ENCODE peak calls at places on chromosome 11, in ten cellular contexts. W is dorsolateral prefrontal cortex; X is adrenal gland; R is small intestine; B is mammary epithelial cell; N is lower lobe of right lung; P is aorta; G is PC-9; S is testis; I is CD4-positive, alpha-beta T cell. E is an unnamed sample.

GRCh38 chr11:6693342-6694228 is 10.4 kb upstream of the MRPL17 start:
- DNase-seq in P (peak), S (no peak), W (no peak), N (no peak), R (no peak), I (no peak), B (peak), X (peak), G (no peak), E (no peak)

GRCh38 chr11:128365044-128365443 is 222.3 kb downstream of the ETS1 start:
- DNase-seq in X (no peak), B (peak), G (no peak), I (no peak), W (no peak), P (no peak), S (no peak), N (no peak), R (peak), E (no peak)

GRCh38 chr11:113133071-113133470 is 171.9 kb downstream of the NCAM1 start:
- DNase-seq in S (no peak), P (no peak), I (no peak), G (no peak), B (no peak), R (no peak), X (no peak), N (no peak), W (no peak), E (no peak)

GRCh38 chr11:102111011-102111786 is 952 bp downstream of the YAP1 start:
- DNase-seq in B (peak), I (no peak), N (peak), S (peak), R (peak), G (peak), X (peak), W (no peak), P (peak), E (no peak)

GRCh38 chr11:120465921-120466534 is 45.5 kb upstream of the GRIK4 start:
- DNase-seq in W (no peak), S (no peak), R (no peak), I (no peak), N (no peak), X (no peak), B (no peak), G (no peak), P (no peak), E (no peak)

GRCh38 chr11:92227233-92227593 is 2.6 kb downstream of the FAT3 start:
- DNase-seq in B (no peak), N (no peak), W (no peak), R (no peak), S (no peak), X (no peak), I (no peak), G (no peak), P (no peak), E (no peak)

GRCh38 chr11:114846040-114846791 is 167.9 kb downstream of the NXPE2 start:
- DNase-seq in W (peak), X (peak), R (no peak), S (no peak), I (no peak), P (no peak), N (no peak), G (no peak), B (peak), E (peak)

GRCh38 chr11:18091731-18092130 is 14.2 kb downstream of the SAAL1 start:
- DNase-seq in R (no peak), N (no peak), G (no peak), P (no peak), W (no peak), S (no peak), I (no peak), B (peak), X (no peak), E (no peak)

DNA sequence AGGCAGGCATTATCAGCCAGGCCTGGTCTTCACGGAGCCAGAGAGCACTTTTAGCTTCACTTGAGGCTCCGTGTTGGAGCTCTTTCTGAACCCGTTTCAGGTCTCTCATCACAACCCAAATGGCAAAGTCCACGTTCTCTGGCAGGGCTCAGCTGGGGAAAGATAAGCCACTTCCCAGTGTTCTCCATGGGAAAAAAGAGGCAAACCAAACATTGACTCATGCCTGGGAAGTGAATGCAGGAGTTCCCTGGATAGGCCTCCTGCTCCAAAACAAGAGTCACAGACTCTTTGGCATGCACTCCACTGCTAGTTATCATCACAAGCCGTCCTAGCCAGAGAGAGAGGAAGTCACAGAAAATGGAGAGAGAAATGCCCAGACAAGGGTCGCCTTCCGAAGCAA is 11.6 kb downstream of the OPCML start:
- DNase-seq in N (no peak), S (no peak), G (no peak), B (no peak), R (peak), X (no peak), P (peak), I (no peak), W (no peak), E (no peak)
- H3K27ac ChIP-seq in N (no peak), S (no peak), G (no peak), B (no peak), R (no peak), X (no peak), P (no peak), I (no peak), W (no peak), E (no peak)

DNA sequence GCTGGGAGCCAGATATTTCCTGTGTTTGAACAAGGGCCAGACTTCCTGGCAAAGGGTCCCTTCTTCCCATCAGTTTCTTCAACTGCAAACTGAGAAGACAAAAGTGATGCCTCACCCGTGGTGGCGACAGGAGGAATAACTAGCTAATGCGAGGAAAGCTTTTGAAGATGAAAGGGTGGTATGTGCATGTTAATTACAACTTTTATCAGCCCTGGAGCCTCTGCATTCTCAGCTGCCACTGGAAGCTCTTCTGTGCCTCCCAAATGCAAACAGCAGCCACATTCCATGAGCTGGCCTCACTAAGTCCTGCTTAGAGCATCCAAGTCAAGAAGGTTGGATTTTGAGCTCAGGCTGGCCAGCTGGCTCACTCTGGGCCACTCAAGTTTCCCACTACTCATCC is 12.9 kb downstream of the CD44 start:
- DNase-seq in I (no peak), N (no peak), G (no peak), B (no peak), P (no peak), R (no peak), S (no peak), X (no peak), W (no peak), E (no peak)
- H3K27ac ChIP-seq in I (peak), N (no peak), G (no peak), B (no peak), P (no peak), R (no peak), S (no peak), X (no peak), W (no peak), E (no peak)

GRCh38 chr11:11588243-11588642 is 33.6 kb downstream of the GALNT18 start:
- DNase-seq in G (no peak), N (no peak), I (no peak), B (peak), S (no peak), R (no peak), W (no peak), X (no peak), P (no peak), E (no peak)

GRCh38 chr11:11587122-11587521 is 34.7 kb downstream of the GALNT18 start:
- DNase-seq in P (peak), N (no peak), I (no peak), B (no peak), R (no peak), S (no peak), G (no peak), X (no peak), W (no peak), E (no peak)

GRCh38 chr11:11584446-11584810 is 37.4 kb downstream of the GALNT18 start:
- DNase-seq in B (peak), G (no peak), I (no peak), P (no peak), X (no peak), S (no peak), N (no peak), W (no peak), R (no peak), E (no peak)

GRCh38 chr11:11584937-11585336 is 36.9 kb downstream of the GALNT18 start:
- DNase-seq in X (no peak), G (no peak), I (no peak), P (no peak), N (no peak), B (no peak), W (no peak), S (no peak), R (no peak), E (no peak)

DNA sequence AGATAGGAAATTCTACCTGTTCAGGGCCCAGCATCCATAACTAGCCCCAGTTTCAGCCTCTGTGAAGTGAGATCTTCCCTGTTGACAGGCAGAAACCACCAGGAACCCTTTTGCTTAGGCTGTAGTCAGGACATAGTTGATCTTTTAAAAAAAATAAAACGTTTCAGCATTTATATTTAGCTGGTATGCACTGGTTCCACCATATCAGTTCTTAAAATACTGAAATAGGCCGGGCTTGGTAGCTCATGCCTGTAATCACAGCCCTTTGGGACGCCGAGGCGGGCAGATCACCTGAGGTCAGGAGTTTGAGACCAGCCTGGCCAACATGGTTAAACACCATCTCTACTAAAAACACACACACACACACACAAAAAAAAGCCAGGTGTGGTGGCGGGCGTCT is 35.3 kb downstream of the GALNT18 start:
- DNase-seq in P (no peak), S (no peak), R (no peak), W (no peak), B (no peak), G (no peak), I (no peak), X (no peak), N (no peak), E (no peak)
- H3K27ac ChIP-seq in P (no peak), S (no peak), R (no peak), W (no peak), B (no peak), G (no peak), I (no peak), X (no peak), N (no peak), E (no peak)

GRCh38 chr11:45621541-45621940 is 43.9 kb downstream of the CHST1 start:
- DNase-seq in N (no peak), I (no peak), R (no peak), W (no peak), X (no peak), S (no peak), G (no peak), B (no peak), P (no peak), E (no peak)
- H3K27ac ChIP-seq in N (no peak), I (no peak), R (no peak), W (no peak), X (no peak), S (no peak), G (no peak), B (no peak), P (no peak), E (no peak)

GRCh38 chr11:2302844-2303626 is 1.2 kb downstream of the TSPAN32 start:
- DNase-seq in S (peak), I (no peak), B (no peak), R (no peak), G (no peak), P (no peak), N (peak), X (peak), W (no peak), E (no peak)

GRCh38 chr11:2300936-2301630 is 635 bp downstream of the C11orf21 start:
- DNase-seq in W (no peak), X (peak), B (no peak), R (no peak), I (no peak), G (no peak), S (peak), N (no peak), P (no peak), E (no peak)

GRCh38 chr11:2303627-2304155 is 1.9 kb downstream of the TSPAN32 start:
- DNase-seq in N (peak), I (no peak), R (peak), W (no peak), B (no peak), G (no peak), X (peak), P (no peak), S (peak), E (peak)

GRCh38 chr11:2301631-2302272 is at the start of the genes C11orf21 and TSPAN32:
- DNase-seq in P (no peak), G (no peak), R (peak), S (peak), W (no peak), B (no peak), X (peak), I (peak), N (peak), E (no peak)

DNA sequence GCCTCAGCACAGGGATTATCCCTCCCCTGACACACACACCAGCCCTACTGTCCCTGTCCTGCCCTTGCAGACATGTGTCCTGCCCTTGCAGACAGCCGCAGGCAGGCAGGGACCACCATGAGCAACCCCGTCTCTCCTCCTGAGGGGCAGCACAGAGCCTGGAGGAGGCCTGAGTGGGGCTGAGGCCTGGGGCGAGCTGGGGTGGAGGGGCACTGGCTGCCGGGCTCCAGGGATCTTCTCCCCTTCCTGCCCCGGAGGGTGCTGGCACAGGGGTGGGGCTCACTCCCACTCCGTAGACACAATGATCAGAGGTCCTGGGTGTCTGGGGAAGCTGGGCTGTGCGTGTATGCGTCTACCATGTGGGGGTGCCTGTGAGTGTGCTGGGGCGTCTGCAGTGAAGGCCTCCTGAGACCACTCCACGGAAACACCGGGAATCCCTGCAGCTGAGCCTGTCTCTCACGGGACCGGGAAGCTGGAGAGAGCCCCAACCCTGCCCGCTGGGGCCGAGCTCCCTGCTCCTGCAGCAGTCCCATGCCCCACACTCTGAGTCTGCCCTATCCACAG is 549 bp downstream of the TSPAN32 start:
- DNase-seq in S (no peak), R (no peak), P (no peak), I (no peak), X (peak), G (no peak), W (no peak), N (peak), B (no peak), E (no peak)
- H3K27ac ChIP-seq in S (no peak), R (peak), P (no peak), I (peak), X (no peak), G (no peak), W (no peak), N (peak), B (no peak), E (no peak)

GRCh38 chr11:77470971-77471370 is 2.9 kb downstream of the PAK1 start:
- DNase-seq in I (no peak), S (no peak), W (no peak), P (no peak), X (no peak), B (no peak), N (no peak), G (no peak), R (no peak), E (no peak)
- H3K27ac ChIP-seq in I (no peak), S (no peak), W (peak), P (no peak), X (no peak), B (no peak), N (no peak), G (no peak), R (peak), E (no peak)

DNA sequence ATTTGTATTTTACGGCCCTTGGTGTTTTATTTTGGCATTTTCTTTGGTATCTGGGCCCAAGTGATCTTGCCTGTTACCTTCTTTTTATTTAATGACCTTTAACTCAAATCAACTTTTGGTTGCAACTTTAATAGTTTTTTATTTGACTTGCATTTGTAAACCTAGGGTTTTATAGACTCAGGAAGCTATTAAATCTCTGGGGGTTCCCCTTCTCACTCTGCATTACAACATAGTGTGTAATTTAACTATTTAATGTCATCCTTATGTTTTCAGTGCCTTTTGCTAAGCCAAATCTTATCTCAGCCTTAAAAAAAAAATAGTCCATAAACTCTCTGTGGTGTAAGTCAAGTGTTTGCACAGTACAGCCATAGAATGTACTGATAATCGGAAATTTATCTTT is 3.4 kb downstream of the FJX1 start:
- DNase-seq in W (no peak), R (no peak), P (no peak), X (no peak), N (no peak), G (no peak), I (no peak), S (no peak), B (no peak), E (no peak)
- H3K27ac ChIP-seq in W (no peak), R (no peak), P (no peak), X (no peak), N (no peak), G (peak), I (no peak), S (no peak), B (peak), E (no peak)

GRCh38 chr11:125368757-125369156 is 127.3 kb downstream of the FEZ1 start:
- DNase-seq in X (no peak), S (no peak), G (no peak), R (no peak), P (no peak), N (no peak), W (no peak), B (no peak), I (no peak), E (no peak)

GRCh38 chr11:125369808-125370207 is 126.3 kb downstream of the FEZ1 start:
- DNase-seq in G (no peak), B (no peak), S (no peak), N (no peak), P (no peak), R (no peak), X (no peak), I (no peak), W (no peak), E (no peak)

GRCh38 chr11:125372088-125372487 is 124.0 kb downstream of the FEZ1 start:
- DNase-seq in S (no peak), R (no peak), N (no peak), P (peak), G (no peak), I (no peak), W (no peak), B (no peak), X (no peak), E (no peak)

GRCh38 chr11:125371451-125371935 is 124.6 kb downstream of the FEZ1 start:
- DNase-seq in R (no peak), P (peak), S (no peak), W (no peak), G (no peak), I (no peak), B (no peak), N (no peak), X (no peak), E (no peak)

DNA sequence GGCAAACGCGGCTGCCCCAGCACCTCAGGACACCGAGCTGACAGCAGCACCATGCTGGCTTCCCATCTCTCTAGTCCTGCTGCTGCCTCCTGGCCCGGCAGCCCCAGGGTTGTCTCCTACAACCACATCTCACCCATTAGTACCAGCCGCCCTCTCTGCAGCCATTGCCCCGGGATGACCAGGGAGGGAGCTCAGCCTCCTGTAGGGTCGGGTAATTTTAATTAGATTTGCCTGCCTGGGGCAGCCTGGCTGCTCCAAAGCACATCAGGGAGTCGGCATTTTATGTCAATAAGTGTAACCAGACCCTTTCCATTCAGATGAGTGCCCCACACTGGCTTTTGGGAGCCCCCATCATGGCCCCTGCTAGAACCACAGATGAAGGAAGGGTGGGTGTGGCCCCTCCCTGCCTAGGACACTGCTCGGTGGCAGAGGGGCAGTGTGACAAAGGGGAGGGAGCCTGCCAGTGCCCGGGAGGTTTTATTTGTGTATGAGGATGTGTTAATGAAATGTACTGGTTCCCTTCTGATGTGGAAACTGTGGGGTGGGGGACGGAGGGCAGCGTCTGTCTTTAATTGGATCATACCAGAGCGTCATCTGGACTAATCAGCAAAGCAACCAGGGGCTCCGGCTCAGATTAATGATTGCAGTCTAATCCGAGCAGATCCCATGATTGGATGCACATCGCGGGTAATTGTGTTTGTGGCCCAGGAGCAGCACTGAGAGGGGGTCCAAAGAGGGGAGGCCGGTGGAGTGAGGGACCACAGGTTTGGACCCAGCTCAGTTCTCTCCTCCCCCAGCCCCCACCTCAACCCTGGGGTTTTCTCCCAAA is 125.3 kb downstream of the FEZ1 start:
- DNase-seq in P (peak), N (no peak), G (no peak), S (no peak), R (no peak), X (no peak), W (no peak), B (no peak), I (no peak), E (no peak)
- H3K27ac ChIP-seq in P (no peak), N (no peak), G (no peak), S (no peak), R (no peak), X (no peak), W (peak), B (no peak), I (no peak), E (no peak)